ENCODE peak calls at places on chromosome 3, in four cellular contexts. V is heart left ventricle, L is Calu3, M is activated T-cell treated with anti-CD3 and anti-CD28 coated beads for 1 hour. R is an unnamed sample.

GRCh38 chr3:153963012-153963411 is 158.2 kb upstream of the ARHGEF26 start:
- DNase-seq in V (no peak), L (no peak), M (no peak), R (no peak)

GRCh38 chr3:184525337-184526157 is 36.0 kb upstream of the EPHB3 start:
- DNase-seq in V (no peak), L (no peak), M (no peak), R (no peak)

GRCh38 chr3:18046531-18046930 is 304.1 kb upstream of the TBC1D5 start:
- DNase-seq in V (no peak), L (no peak), M (no peak), R (no peak)

GRCh38 chr3:104279617-104280016 is 1087.1 kb upstream of the ALCAM start:
- DNase-seq in V (no peak), L (no peak), M (no peak), R (no peak)

GRCh38 chr3:5037828-5038227 is 58.6 kb downstream of the BHLHE40 start:
- DNase-seq in V (no peak), L (no peak), M (no peak), R (no peak)

GRCh38 chr3:29694783-29695182 is 413.9 kb downstream of the RBMS3 start:
- DNase-seq in V (no peak), L (peak; percentile 33), M (no peak), R (no peak)

GRCh38 chr3:151918253-151919029 is 45.0 kb downstream of the SUCNR1 start:
- DNase-seq in V (no peak), L (no peak), M (no peak), R (no peak)

GRCh38 chr3:152073267-152073666 is 195.5 kb upstream of the MBNL1 start:
- DNase-seq in V (no peak), L (no peak), M (no peak), R (no peak)

GRCh38 chr3:30496496-30496966 is 109.9 kb upstream of the TGFBR2 start:
- DNase-seq in V (no peak), L (no peak), M (no peak), R (peak; percentile 26)

GRCh38 chr3:72582211-72582878 is 265.9 kb downstream of the SHQ1 start:
- DNase-seq in V (no peak), L (no peak), M (no peak), R (no peak)

R was measured in left ventricle myocardium inferior.